ENCODE peak calls at places on chromosomes 5 and 9, in four cellular contexts. One of them, this sample, is unnamed. For H3K4me1, the result is how much of the 10 kb centered on the place peaks cover.

GRCh38 chr5:51395666-51396356 is 12.6 kb downstream of the ISL1 start:
- DNase-seq in colonic mucosa: no peak
- DNase-seq in A549: no peak
- DNase-seq in tibial nerve: no peak
- DNase-seq in this sample: no peak

GRCh38 chr9:121483049-121483448 is 16.6 kb downstream of the GGTA1 start:
- DNase-seq in tibial nerve: no peak
- DNase-seq in A549: no peak
- DNase-seq in colonic mucosa: no peak
- DNase-seq in this sample: peak

GRCh38 chr9:119639287-119639955 is 270.2 kb upstream of the BRINP1 start:
- DNase-seq in colonic mucosa: no peak
- DNase-seq in A549: peak
- DNase-seq in tibial nerve: no peak
- DNase-seq in this sample: no peak

GRCh38 chr9:10697044-10697443 is 84.2 kb upstream of the PTPRD start:
- DNase-seq in A549: no peak
- DNase-seq in tibial nerve: no peak
- DNase-seq in colonic mucosa: no peak
- DNase-seq in this sample: no peak

GRCh38 chr5:67257500-67257899 is 60.9 kb upstream of the CD180 start:
- DNase-seq in colonic mucosa: no peak
- DNase-seq in tibial nerve: no peak
- DNase-seq in A549: no peak
- DNase-seq in this sample: no peak

GRCh38 chr5:95857185-95857945 is 34.8 kb upstream of the GLRX start:
- DNase-seq in colonic mucosa: no peak
- DNase-seq in A549: no peak
- DNase-seq in tibial nerve: peak
- DNase-seq in this sample: peak

GRCh38 chr9:128684325-128685021 is 4.5 kb upstream of the SET start:
- DNase-seq in tibial nerve: peak
- DNase-seq in colonic mucosa: peak
- DNase-seq in A549: peak
- DNase-seq in this sample: peak

GRCh38 chr5:60535198-60535597 is 164.8 kb downstream of the DEPDC1B start:
- DNase-seq in colonic mucosa: no peak
- DNase-seq in A549: no peak
- DNase-seq in tibial nerve: no peak
- DNase-seq in this sample: no peak

GRCh38 chr5:131379071-131379538 is 115.3 kb downstream of the CDC42SE2 start:
- DNase-seq in colonic mucosa: no peak
- DNase-seq in tibial nerve: no peak
- DNase-seq in A549: peak
- DNase-seq in this sample: no peak

GRCh38 chr9:18338042-18338441 is 135.9 kb upstream of the ADAMTSL1 start:
- DNase-seq in colonic mucosa: no peak
- DNase-seq in tibial nerve: no peak
- DNase-seq in A549: no peak
- DNase-seq in this sample: no peak

DNA sequence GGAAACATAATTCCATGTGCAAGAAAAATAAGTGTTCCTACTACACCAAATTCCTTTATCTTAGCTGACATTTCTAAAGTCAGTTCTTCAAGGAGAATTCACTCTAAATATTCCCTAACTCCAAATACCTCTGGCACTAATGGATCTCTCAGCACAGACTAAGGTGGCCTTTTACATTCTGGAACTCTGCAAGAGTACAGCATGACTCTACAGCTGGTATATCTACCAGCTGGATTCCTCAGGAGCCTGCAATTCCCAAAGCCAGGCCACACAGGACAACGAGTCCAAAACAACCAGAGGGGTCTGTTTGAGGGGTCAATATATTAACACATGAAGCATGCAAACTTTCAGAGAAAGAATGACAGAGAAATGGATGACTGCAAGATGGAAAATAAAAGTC is 27.2 kb downstream of the TMEM245 start:
- DNase-seq in A549: no peak
- DNase-seq in colonic mucosa: no peak
- DNase-seq in tibial nerve: no peak
- DNase-seq in this sample: no peak
- H3K4me1 ChIP-seq in A549: under half
- H3K4me1 ChIP-seq in colonic mucosa: under half
- H3K4me1 ChIP-seq in tibial nerve: under half
- H3K4me1 ChIP-seq in this sample: under half

DNA sequence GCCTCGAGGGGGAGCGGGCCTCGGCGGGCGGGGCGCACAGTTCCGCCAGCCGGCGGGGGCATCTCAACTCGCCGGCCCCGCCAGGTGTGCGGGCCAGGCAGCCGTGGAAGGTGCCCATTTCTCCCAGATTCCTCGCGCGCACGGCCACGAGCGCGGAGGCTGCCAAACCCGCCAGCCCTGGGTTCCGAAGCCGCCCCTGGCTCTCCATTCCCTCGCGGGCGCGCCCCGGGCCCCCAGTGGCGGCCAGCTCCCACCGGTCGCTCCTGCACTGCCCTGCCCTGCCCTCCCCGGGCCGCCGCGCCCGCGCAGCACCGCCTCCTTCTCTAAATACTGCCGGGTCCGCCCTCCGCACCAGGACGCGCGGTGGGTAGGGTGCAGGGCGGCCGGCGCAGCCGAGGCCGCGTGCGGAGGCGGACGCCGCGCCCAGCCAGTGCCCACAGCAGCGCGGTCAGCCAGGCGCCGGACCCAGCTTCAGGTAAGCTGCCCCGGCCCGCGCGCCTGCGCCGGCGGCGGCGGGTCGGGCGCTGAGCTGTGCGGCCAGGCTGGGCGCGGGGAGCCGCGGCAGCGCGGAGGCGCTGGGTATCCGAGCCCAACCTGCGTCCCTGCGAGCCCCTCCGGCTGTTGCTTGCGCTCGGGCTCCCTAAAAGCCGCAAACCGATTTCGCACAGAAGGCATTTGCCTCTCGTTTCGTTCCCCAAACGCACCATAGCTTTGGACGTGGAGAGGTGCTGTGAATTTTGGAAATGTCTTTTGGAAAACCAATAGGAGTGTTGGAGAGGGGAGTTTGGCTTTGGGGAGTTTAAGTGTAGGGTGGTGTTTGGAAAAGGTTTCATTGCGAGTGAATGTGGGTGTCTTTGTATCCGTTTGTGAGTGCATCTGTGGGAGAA is at the start of gene TMEM171:
- DNase-seq in colonic mucosa: peak
- DNase-seq in A549: peak
- DNase-seq in tibial nerve: no peak
- DNase-seq in this sample: peak
- TF ChIP-seq CTCF in colonic mucosa: no peak
- TF ChIP-seq CTCF in A549: no peak
- TF ChIP-seq CTCF in tibial nerve: no peak
- TF ChIP-seq CTCF in this sample: no peak

GRCh38 chr5:88660326-88660946 is 222.5 kb downstream of the MEF2C start:
- DNase-seq in colonic mucosa: no peak
- DNase-seq in tibial nerve: no peak
- DNase-seq in A549: no peak
- DNase-seq in this sample: no peak

GRCh38 chr5:88661870-88662207 is 221.1 kb downstream of the MEF2C start:
- DNase-seq in A549: no peak
- DNase-seq in tibial nerve: no peak
- DNase-seq in colonic mucosa: no peak
- DNase-seq in this sample: no peak

GRCh38 chr5:88662801-88663360 is 220.1 kb downstream of the MEF2C start:
- DNase-seq in colonic mucosa: no peak
- DNase-seq in tibial nerve: no peak
- DNase-seq in A549: no peak
- DNase-seq in this sample: no peak

GRCh38 chr5:88659529-88660325 is 223.3 kb downstream of the MEF2C start:
- DNase-seq in tibial nerve: no peak
- DNase-seq in colonic mucosa: no peak
- DNase-seq in A549: no peak
- DNase-seq in this sample: no peak

GRCh38 chr5:88660947-88661869 is 221.8 kb downstream of the MEF2C start:
- DNase-seq in colonic mucosa: peak
- DNase-seq in tibial nerve: no peak
- DNase-seq in A549: peak
- DNase-seq in this sample: peak
- H3K4me3 ChIP-seq in colonic mucosa: peak
- H3K4me3 ChIP-seq in tibial nerve: peak
- H3K4me3 ChIP-seq in A549: peak
- H3K4me3 ChIP-seq in this sample: peak

GRCh38 chr9:75852746-75853145 is 37.7 kb upstream of the PCSK5 start:
- DNase-seq in tibial nerve: no peak
- DNase-seq in A549: no peak
- DNase-seq in colonic mucosa: no peak
- DNase-seq in this sample: no peak

GRCh38 chr9:75855509-75855908 is 35.0 kb upstream of the PCSK5 start:
- DNase-seq in tibial nerve: peak
- DNase-seq in A549: peak
- DNase-seq in colonic mucosa: peak
- DNase-seq in this sample: no peak

DNA sequence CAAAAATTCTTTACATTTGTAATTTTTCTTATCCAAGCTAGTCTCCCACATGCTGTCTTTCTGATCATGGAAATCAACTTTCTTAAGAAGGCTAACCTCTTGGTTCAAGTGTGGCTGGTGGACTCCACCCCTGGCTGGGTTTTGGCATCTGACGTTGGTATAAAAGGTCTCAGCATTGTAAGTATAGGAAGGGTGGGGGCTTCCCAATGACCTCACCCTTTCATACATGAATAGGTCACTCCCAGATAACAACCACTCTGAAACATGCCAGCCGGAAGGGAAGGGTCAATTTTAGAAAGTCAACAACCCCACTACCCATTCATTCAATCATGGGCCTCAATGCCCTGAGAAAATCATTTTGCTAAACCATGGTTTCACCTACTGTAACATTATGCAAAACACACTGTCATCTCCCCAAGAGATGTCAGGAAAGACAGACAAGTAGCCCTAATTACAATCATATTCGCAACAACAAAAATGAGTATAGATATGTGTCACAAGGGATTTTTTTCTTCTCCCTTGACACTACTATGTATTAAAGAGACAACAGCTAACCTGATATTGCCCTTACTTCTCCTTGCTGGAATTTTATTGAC is 31.9 kb upstream of the PCSK5 start:
- DNase-seq in colonic mucosa: no peak
- DNase-seq in A549: no peak
- DNase-seq in tibial nerve: no peak
- DNase-seq in this sample: no peak
- H3K4me1 ChIP-seq in colonic mucosa: under half
- H3K4me1 ChIP-seq in A549: under half
- H3K4me1 ChIP-seq in tibial nerve: under half
- H3K4me1 ChIP-seq in this sample: under half

DNA sequence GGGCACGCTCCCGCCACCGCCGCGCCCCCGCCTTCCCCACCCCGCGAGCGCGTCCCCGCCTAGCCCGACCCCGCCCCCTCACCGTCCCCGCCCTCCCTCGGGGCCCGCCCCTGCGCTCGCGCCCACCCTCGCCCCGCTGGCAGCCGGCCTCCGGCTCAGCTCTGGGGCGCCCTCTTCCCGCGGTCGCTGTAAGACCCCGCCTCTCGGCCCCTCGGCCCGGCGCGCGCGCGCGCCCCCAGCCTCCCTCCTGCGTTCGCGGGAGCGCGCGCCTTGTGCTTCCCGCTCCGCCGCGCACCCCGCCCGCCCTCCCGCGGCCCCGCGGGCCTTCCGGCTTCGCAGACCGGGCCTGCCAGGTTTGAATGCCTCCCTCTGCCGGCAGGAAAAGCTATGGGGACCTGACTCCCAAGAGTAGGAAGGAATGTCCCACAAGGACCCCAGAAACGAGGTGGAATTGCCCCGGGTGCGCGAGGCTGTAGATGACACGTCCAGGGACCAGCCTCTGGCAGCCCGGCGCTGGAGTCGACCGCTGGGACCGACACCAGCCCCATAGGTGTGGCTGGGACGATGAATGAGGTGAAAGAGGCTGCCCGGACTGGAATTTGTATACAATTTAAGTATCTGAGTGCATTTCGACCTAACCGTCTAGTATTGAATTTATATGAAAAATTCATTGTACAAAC is 360 bp upstream of the PTBP3 start:
- DNase-seq in A549: peak
- DNase-seq in tibial nerve: peak
- DNase-seq in colonic mucosa: peak
- DNase-seq in this sample: peak
- TF ChIP-seq CTCF in A549: peak
- TF ChIP-seq CTCF in tibial nerve: peak
- TF ChIP-seq CTCF in colonic mucosa: peak
- TF ChIP-seq CTCF in this sample: peak

DNA sequence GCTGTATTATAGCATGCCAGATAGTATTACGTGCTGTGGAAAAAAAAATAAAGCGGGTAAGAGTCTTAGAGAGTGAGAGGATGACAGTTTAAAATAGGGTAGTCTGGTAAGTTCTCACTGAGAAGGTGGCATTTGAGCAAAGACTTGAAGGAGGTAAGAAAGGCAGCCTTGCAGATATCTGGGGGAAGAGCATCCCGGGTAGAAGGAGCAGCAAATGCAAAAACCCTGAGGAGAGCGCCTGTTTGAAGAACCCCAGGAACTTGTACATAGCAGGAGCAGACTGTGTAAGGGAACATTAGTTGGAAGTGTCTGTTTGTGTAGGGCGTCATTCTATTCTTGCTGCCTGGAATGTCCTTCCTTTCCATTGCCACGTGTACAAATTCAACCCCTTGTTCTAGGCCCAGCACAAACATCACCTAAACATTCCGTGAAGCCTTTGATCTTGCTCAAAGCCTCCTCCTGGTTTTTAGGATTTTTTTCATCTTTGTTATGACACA is 2.6 kb downstream of the AP3S1 start:
- DNase-seq in colonic mucosa: no peak
- DNase-seq in tibial nerve: no peak
- DNase-seq in A549: no peak
- DNase-seq in this sample: no peak
- H3K4me3 ChIP-seq in colonic mucosa: no peak
- H3K4me3 ChIP-seq in tibial nerve: no peak
- H3K4me3 ChIP-seq in A549: no peak
- H3K4me3 ChIP-seq in this sample: no peak

GRCh38 chr9:113228130-113228665 is 6.9 kb downstream of the SLC31A1 start:
- DNase-seq in colonic mucosa: no peak
- DNase-seq in tibial nerve: no peak
- DNase-seq in A549: no peak
- DNase-seq in this sample: no peak
- H3K4me1 ChIP-seq in colonic mucosa: under half
- H3K4me1 ChIP-seq in tibial nerve: under half
- H3K4me1 ChIP-seq in A549: under half
- H3K4me1 ChIP-seq in this sample: under half

GRCh38 chr5:176178789-176179188 is 59.4 kb upstream of the SIMC1 start:
- DNase-seq in tibial nerve: no peak
- DNase-seq in colonic mucosa: no peak
- DNase-seq in A549: peak
- DNase-seq in this sample: no peak
- TF ChIP-seq CTCF in tibial nerve: no peak
- TF ChIP-seq CTCF in colonic mucosa: no peak
- TF ChIP-seq CTCF in A549: no peak
- TF ChIP-seq CTCF in this sample: no peak

This sample was measured in left lung.